ENCODE peak calls at places on chromosomes 6 and 20, in six cellular contexts. A, P, X, H, Q and D are unnamed samples.

GRCh38 chr6:167151648-167152047 is 6.1 kb downstream of the GPR31 start:
- DNase-seq in P (no peak), X (no peak), A (no peak), Q (peak), H (no peak), D (no peak)

GRCh38 chr6:56076033-56076432 is 171.3 kb downstream of the COL21A1 start:
- DNase-seq in P (no peak), H (no peak), X (no peak), A (no peak), Q (no peak), D (no peak)

GRCh38 chr6:167731731-167732422 is 94.8 kb upstream of the AFDN start:
- DNase-seq in X (no peak), A (no peak), H (no peak), P (no peak), Q (no peak), D (no peak)

GRCh38 chr6:8556370-8557018 is 121.1 kb upstream of the SLC35B3 start:
- DNase-seq in H (no peak), P (peak), A (no peak), Q (peak), X (no peak), D (peak)

GRCh38 chr20:1805161-1805581 is 90.0 kb upstream of the SIRPA start:
- DNase-seq in H (no peak), Q (no peak), P (no peak), A (no peak), X (no peak), D (no peak)

GRCh38 chr6:156389296-156389695 is 387.9 kb upstream of the ARID1B start:
- DNase-seq in Q (no peak), P (no peak), X (no peak), H (no peak), A (no peak), D (no peak)

GRCh38 chr6:152220785-152221184 is 413.3 kb downstream of the ESR1 start:
- DNase-seq in X (no peak), H (no peak), A (no peak), Q (no peak), P (no peak), D (no peak)

GRCh38 chr6:149031545-149032317 is 284.9 kb downstream of the UST start:
- DNase-seq in P (peak), A (no peak), X (no peak), Q (peak), H (no peak), D (peak)

GRCh38 chr6:94953867-94954631 is 623.3 kb upstream of the MANEA start:
- DNase-seq in Q (no peak), P (no peak), H (no peak), X (no peak), A (no peak), D (no peak)

GRCh38 chr20:49320460-49320859 is 42.6 kb upstream of the ZNFX1 start:
- DNase-seq in A (no peak), P (peak), Q (peak), X (no peak), H (no peak), D (peak)

GRCh38 chr20:53660078-53660909 is 66.7 kb upstream of the ZNF217 start:
- DNase-seq in X (peak), H (no peak), Q (no peak), P (peak), A (no peak), D (peak)

GRCh38 chr6:141133346-141133745 is 999.4 kb upstream of the GJE1 start:
- DNase-seq in X (no peak), Q (no peak), P (peak), H (no peak), A (no peak), D (no peak)

GRCh38 chr20:38429301-38429700 is 5.8 kb downstream of the SNHG17 start:
- DNase-seq in X (no peak), A (no peak), P (no peak), H (no peak), Q (no peak), D (no peak)

GRCh38 chr6:84882768-84883766 is 118.7 kb upstream of the TBX18 start:
- DNase-seq in A (no peak), H (no peak), P (no peak), X (no peak), Q (no peak), D (peak)

GRCh38 chr6:31734703-31735500 is 1.4 kb downstream of the CLIC1 start:
- DNase-seq in X (peak), Q (peak), P (peak), A (peak), H (peak), D (peak)

GRCh38 chr20:61487346-61488022 is 235.4 kb downstream of the CDH4 start:
- DNase-seq in H (no peak), A (no peak), P (no peak), X (no peak), Q (no peak), D (no peak)

GRCh38 chr6:19472168-19472567 is 365.0 kb upstream of the ID4 start:
- DNase-seq in Q (peak), A (no peak), P (peak), X (no peak), H (no peak), D (peak)

GRCh38 chr6:143596857-143597256 is 80.9 kb upstream of the PHACTR2 start:
- DNase-seq in Q (no peak), P (peak), A (no peak), H (no peak), X (no peak), D (peak)

GRCh38 chr6:132814716-132815570 is 574 bp downstream of the RPS12 start:
- DNase-seq in X (no peak), A (no peak), P (no peak), H (no peak), Q (peak), D (no peak)

GRCh38 chr6:169000022-169000421 is 253.6 kb downstream of the THBS2 start:
- DNase-seq in X (no peak), H (no peak), P (no peak), Q (no peak), A (no peak), D (no peak)

GRCh38 chr6:157225575-157225995 is 97.7 kb downstream of the TMEM242 start:
- DNase-seq in X (no peak), H (no peak), A (no peak), Q (no peak), P (no peak), D (no peak)

GRCh38 chr6:108408453-108408852 is 113.6 kb downstream of the AFG1L start:
- DNase-seq in H (no peak), Q (peak), X (no peak), P (peak), A (no peak), D (peak)

DNA sequence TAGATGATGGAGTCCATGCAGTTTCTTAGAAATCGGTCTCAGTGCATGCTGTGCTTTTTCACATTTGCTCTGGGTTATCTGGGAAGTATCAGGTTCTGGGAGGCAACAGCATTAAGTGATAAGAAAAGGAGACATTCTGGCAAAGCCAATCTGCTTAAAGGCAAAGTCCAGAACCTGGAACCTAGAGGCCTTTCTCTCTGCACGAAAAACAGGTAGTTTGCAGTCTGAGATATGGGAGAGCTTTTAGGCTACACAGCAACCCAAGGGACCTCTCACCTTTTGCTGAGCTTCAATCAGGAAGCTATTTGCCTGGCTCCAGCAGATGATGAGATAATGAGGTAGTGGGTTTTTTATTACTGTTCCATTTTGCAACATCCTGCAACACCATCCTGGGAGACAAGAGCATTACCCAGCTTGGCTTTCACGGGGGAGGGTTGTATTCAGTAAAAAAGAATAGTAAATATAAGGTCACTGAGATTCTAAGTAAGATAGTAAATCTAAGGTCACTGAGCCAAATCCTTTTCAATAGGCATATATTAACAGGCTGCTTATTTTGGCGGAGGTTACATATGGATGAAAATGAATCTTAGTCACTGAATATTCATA is 143.1 kb downstream of the ADGRG6 start:
- DNase-seq in P (peak), Q (peak), A (no peak), H (no peak), X (no peak), D (no peak)
- H3K4me3 ChIP-seq in P (no peak), Q (no peak), A (no peak), H (no peak), X (no peak), D (no peak)

GRCh38 chr20:31516166-31516565 is 1.9 kb downstream of the HM13 start:
- DNase-seq in H (no peak), Q (no peak), A (no peak), P (no peak), X (no peak), D (no peak)
- H3K4me3 ChIP-seq in H (peak), Q (peak), A (no peak), P (no peak), X (no peak), D (peak)

GRCh38 chr6:44076016-44076365 is 51.3 kb downstream of the MRPL14 start:
- DNase-seq in X (no peak), Q (no peak), A (no peak), H (no peak), P (no peak), D (no peak)

GRCh38 chr6:44078219-44078794 is 48.9 kb downstream of the MRPL14 start:
- DNase-seq in P (no peak), X (no peak), Q (no peak), A (no peak), H (no peak), D (no peak)

GRCh38 chr6:44077201-44077946 is 49.9 kb downstream of the MRPL14 start:
- DNase-seq in X (no peak), Q (no peak), P (no peak), A (no peak), H (no peak), D (no peak)

GRCh38 chr6:44075137-44076015 is 51.9 kb downstream of the MRPL14 start:
- DNase-seq in Q (no peak), H (no peak), P (no peak), X (no peak), A (no peak), D (no peak)

DNA sequence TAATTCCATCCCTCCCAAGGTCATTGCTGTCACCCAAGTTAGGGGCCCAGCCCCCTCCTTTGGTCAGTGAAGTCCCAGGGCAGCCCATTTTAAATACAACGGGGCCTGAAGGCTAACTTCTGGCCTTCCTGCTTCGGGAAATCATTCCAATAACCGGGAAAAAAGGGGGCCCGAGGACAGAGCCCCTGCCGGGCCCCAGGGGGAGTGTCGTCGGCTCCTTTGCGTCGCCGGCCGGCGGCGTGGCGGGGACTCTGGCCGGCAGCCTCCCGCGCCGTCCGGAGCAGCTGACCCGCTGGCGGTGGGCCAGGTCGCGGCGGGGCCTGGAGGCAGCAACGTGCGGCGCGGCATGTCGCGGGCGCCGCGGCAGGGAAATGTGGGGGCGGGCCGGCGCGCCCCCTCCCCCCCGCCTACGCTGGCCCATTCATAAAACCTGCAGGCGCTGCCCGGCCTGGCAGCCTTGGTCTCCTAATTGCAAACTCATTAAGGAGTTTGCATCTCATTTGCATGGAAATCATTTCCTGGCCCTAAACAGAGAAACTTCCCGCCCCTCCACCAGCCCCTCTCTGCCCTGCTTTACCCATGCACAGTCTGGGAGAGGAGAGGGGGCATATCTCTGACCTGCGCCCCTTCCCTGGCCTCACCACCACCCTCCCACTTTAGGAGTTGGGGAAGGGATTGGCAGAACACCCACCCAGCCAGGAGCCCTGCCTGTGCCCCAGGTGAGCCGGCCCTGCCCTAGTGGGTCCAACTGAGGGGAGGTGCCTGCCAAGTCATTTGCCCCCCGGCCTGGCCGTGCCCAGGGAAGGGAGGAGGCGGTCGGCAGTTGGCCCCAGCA is 50.7 kb downstream of the MRPL14 start:
- DNase-seq in X (peak), P (no peak), Q (no peak), A (no peak), H (no peak), D (no peak)
- H3K4me3 ChIP-seq in X (peak), P (no peak), Q (no peak), A (no peak), H (no peak), D (no peak)

DNA sequence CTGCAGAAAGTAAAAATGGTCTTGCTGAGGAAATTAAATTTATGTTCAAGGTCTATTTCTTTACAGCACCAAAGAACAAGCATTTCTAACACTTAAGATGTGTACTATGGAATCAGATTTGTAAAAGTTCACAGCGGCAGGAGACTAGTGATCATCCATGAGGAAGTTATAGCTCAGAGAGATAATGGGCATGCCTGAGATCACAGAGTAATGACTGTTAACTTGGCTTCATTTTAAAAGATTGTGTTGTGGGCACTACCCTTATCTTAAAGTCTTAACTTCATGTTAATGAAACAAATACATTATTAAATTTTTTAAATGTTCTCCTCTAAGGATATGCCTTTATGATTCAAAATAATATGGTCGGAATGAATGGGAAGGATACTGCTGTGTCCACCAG is 168.6 kb downstream of the GMPR start:
- DNase-seq in Q (no peak), A (no peak), X (no peak), P (no peak), H (no peak), D (no peak)
- H3K4me3 ChIP-seq in Q (no peak), A (no peak), X (no peak), P (no peak), H (no peak), D (no peak)

DNA sequence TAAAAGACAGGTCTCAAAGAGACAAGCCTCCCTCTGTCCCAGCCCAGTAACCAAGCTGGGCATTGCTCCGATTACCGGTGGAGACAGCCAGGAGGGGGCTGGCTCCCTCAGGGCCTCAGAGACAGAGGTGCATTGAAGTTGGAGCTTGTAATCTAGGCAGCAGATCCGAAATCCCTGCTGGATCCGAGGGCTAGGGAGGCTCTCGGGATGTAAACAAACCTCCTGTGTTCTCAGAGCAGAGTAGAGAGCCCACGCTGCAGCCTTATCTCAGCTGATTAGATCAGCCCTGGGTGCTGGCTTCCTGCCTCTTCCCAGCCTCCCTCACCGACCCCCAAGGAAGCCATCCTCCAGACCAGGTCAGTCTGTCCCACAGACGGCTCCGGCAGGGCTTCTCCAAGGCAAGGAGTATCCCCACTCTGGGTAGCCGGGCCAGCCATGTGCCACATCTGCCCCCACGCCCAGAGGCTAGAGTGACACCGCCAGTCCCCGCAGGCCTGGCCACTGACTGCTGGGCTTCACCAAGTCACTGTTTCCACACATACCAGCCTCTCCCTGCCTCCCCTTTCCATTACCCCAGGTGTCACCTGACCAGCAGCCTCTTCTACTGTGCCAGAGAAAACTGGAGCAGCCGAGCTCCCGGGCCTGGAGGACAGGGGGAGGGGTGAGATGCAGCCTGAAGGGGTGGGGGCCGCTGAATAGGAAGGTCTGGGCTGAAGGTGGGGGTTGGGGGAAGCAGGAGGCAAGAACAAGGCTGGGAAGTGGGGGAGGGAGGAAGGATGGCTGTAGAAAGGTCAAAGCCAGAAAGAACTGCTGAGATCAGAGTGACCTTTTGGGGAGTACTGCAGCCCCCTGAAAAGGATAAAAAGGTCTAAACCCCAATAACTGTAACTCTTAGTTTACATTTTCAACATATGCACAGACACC is 6.0 kb downstream of the SDC4 start:
- DNase-seq in P (peak), X (peak), H (no peak), Q (no peak), A (peak), D (peak)
- H3K4me3 ChIP-seq in P (no peak), X (peak), H (no peak), Q (no peak), A (no peak), D (peak)

GRCh38 chr20:56409946-56410345 is 2.1 kb upstream of the CASS4 start:
- DNase-seq in H (no peak), X (no peak), A (no peak), P (no peak), Q (no peak), D (no peak)

GRCh38 chr20:56414842-56415765 is 3.0 kb downstream of the CASS4 start:
- DNase-seq in X (no peak), Q (no peak), P (peak), A (no peak), H (no peak), D (peak)

GRCh38 chr20:56412473-56412790 is 372 bp downstream of the CASS4 start:
- DNase-seq in H (no peak), X (no peak), P (no peak), A (no peak), Q (no peak), D (no peak)

GRCh38 chr20:56411759-56412472 is at the start of gene CASS4:
- DNase-seq in X (no peak), H (no peak), Q (peak), A (no peak), P (peak), D (peak)

GRCh38 chr20:56412949-56413348 is 889 bp downstream of the CASS4 start:
- DNase-seq in X (no peak), H (no peak), P (no peak), A (no peak), Q (no peak), D (no peak)
- H3K4me3 ChIP-seq in X (no peak), H (peak), P (peak), A (peak), Q (peak), D (peak)

GRCh38 chr6:33592280-33592594 is 12.2 kb upstream of the BAK1 start:
- DNase-seq in P (no peak), X (no peak), Q (no peak), H (no peak), A (no peak), D (no peak)
- H3K4me3 ChIP-seq in P (no peak), X (no peak), Q (no peak), H (no peak), A (no peak), D (no peak)